ENCODE peak calls at places on chromosomes 11 and 22, in eight cellular contexts. One of them, this sample, is unnamed.

GRCh38 chr22:49735411-49736311 is 92.0 kb downstream of the BRD1 start:
- DNase-seq in K562: peak; percentile 58
- DNase-seq in H1: no peak
- DNase-seq in HCT116: no peak
- DNase-seq in GM23338: no peak
- DNase-seq in HepG2: no peak
- DNase-seq in GM12878: no peak
- DNase-seq in endothelial cell of umbilical vein: peak; percentile 8
- DNase-seq in this sample: no peak

GRCh38 chr22:41367680-41368542 is 13.8 kb upstream of the TEF start:
- DNase-seq in H1: no peak
- DNase-seq in GM23338: peak; percentile 45
- DNase-seq in endothelial cell of umbilical vein: no peak
- DNase-seq in HepG2: peak; percentile 39
- DNase-seq in HCT116: no peak
- DNase-seq in K562: no peak
- DNase-seq in GM12878: no peak
- DNase-seq in this sample: no peak

GRCh38 chr11:77113382-77114088 is 10.9 kb downstream of the OMP start:
- DNase-seq in GM23338: peak; percentile 86
- DNase-seq in K562: peak; percentile 70
- DNase-seq in H1: no peak
- DNase-seq in GM12878: no peak
- DNase-seq in HepG2: no peak
- DNase-seq in HCT116: no peak
- DNase-seq in endothelial cell of umbilical vein: peak; percentile 26
- DNase-seq in this sample: no peak

GRCh38 chr11:48052183-48053040 is 72.1 kb downstream of the PTPRJ start:
- DNase-seq in H1: peak; percentile 53
- DNase-seq in HCT116: peak; percentile 19
- DNase-seq in GM12878: no peak
- DNase-seq in K562: no peak
- DNase-seq in GM23338: peak; percentile 82
- DNase-seq in HepG2: no peak
- DNase-seq in endothelial cell of umbilical vein: peak; percentile 19
- DNase-seq in this sample: no peak

GRCh38 chr22:26679003-26679629 is 21.7 kb downstream of the MIAT start:
- DNase-seq in H1: peak; percentile 71
- DNase-seq in GM23338: peak; percentile 90
- DNase-seq in GM12878: peak; percentile 53
- DNase-seq in HepG2: peak; percentile 43
- DNase-seq in endothelial cell of umbilical vein: peak; percentile 84
- DNase-seq in HCT116: peak; percentile 53
- DNase-seq in K562: peak; percentile 73
- DNase-seq in this sample: peak; percentile 45

GRCh38 chr11:61880454-61880853 is 10.9 kb downstream of the FADS3 start:
- DNase-seq in GM12878: no peak
- DNase-seq in HCT116: no peak
- DNase-seq in HepG2: no peak
- DNase-seq in K562: no peak
- DNase-seq in GM23338: no peak
- DNase-seq in H1: no peak
- DNase-seq in endothelial cell of umbilical vein: no peak
- DNase-seq in this sample: no peak

GRCh38 chr22:36541831-36542391 is 12.9 kb upstream of the EIF3D start:
- DNase-seq in HCT116: peak; percentile 64
- DNase-seq in HepG2: no peak
- DNase-seq in endothelial cell of umbilical vein: peak; percentile 67
- DNase-seq in GM12878: no peak
- DNase-seq in H1: no peak
- DNase-seq in K562: peak; percentile 56
- DNase-seq in GM23338: no peak
- DNase-seq in this sample: no peak

GRCh38 chr11:116232364-116232801 is 540.4 kb downstream of the BUD13 start:
- DNase-seq in GM12878: no peak
- DNase-seq in H1: no peak
- DNase-seq in K562: no peak
- DNase-seq in endothelial cell of umbilical vein: no peak
- DNase-seq in HepG2: no peak
- DNase-seq in HCT116: no peak
- DNase-seq in GM23338: no peak
- DNase-seq in this sample: no peak

GRCh38 chr11:66157182-66157864 is 87.3 kb downstream of the PACS1 start:
- DNase-seq in GM12878: no peak
- DNase-seq in H1: no peak
- DNase-seq in K562: peak; percentile 39
- DNase-seq in endothelial cell of umbilical vein: peak; percentile 20
- DNase-seq in GM23338: no peak
- DNase-seq in HepG2: no peak
- DNase-seq in HCT116: no peak
- DNase-seq in this sample: no peak

GRCh38 chr11:105189586-105189985 is 50.0 kb upstream of the CARD18 start:
- DNase-seq in H1: no peak
- DNase-seq in endothelial cell of umbilical vein: no peak
- DNase-seq in GM23338: no peak
- DNase-seq in HepG2: no peak
- DNase-seq in K562: no peak
- DNase-seq in HCT116: no peak
- DNase-seq in GM12878: no peak
- DNase-seq in this sample: no peak

GRCh38 chr11:20087118-20087521 is 73.2 kb downstream of the DBX1 start:
- DNase-seq in HCT116: no peak
- DNase-seq in GM23338: no peak
- DNase-seq in endothelial cell of umbilical vein: no peak
- DNase-seq in K562: no peak
- DNase-seq in HepG2: no peak
- DNase-seq in GM12878: no peak
- DNase-seq in H1: no peak
- DNase-seq in this sample: no peak

GRCh38 chr22:32926600-32926999 is 125.1 kb downstream of the TIMP3 start:
- DNase-seq in GM12878: no peak
- DNase-seq in GM23338: peak; percentile 80
- DNase-seq in K562: peak; percentile 26
- DNase-seq in HepG2: peak; percentile 44
- DNase-seq in H1: no peak
- DNase-seq in HCT116: peak; percentile 21
- DNase-seq in endothelial cell of umbilical vein: no peak
- DNase-seq in this sample: no peak

DNA sequence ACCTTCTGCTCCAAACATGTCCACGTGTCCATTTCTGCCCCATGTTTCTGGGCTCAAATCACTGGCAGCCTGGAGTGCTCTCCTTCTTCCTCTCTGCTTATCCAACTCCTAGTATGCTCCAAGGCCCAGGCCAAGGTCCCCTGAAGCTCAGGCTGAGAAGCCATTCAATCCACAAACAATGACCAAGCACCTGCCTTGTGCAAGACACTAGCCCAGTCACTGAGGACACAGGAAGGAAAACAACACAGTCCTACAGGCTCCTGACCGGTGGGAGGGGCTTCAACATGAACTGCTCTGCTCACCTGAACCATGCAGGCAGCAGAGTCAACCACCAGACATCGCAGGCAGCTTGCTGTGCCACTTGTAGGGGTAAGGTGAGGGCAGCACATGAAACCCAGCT is 93.6 kb downstream of the RPL27A start:
- DNase-seq in endothelial cell of umbilical vein: no peak
- DNase-seq in HCT116: no peak
- DNase-seq in K562: no peak
- DNase-seq in H1: no peak
- DNase-seq in HepG2: peak; percentile 74
- DNase-seq in GM23338: no peak
- DNase-seq in GM12878: no peak
- DNase-seq in this sample: no peak
- H3K27ac ChIP-seq in endothelial cell of umbilical vein: no peak overlapping the region
- H3K27ac ChIP-seq in HCT116: no peak overlapping the region
- H3K27ac ChIP-seq in K562: no peak overlapping the region
- H3K27ac ChIP-seq in H1: no peak overlapping the region
- H3K27ac ChIP-seq in HepG2: peak overlapping the region; percentile 30
- H3K27ac ChIP-seq in GM23338: no peak overlapping the region
- H3K27ac ChIP-seq in GM12878: no peak overlapping the region
- H3K27ac ChIP-seq in this sample: no peak overlapping the region

GRCh38 chr22:17370766-17371181 is 1.5 kb downstream of the CECR2 start:
- DNase-seq in GM23338: no peak
- DNase-seq in H1: no peak
- DNase-seq in GM12878: no peak
- DNase-seq in HCT116: no peak
- DNase-seq in HepG2: no peak
- DNase-seq in endothelial cell of umbilical vein: no peak
- DNase-seq in K562: no peak
- DNase-seq in this sample: no peak
- TF ChIP-seq EZH2 in GM23338: no peak
- TF ChIP-seq EZH2 in H1: no peak
- TF ChIP-seq EZH2 in GM12878: peak; percentile 85
- TF ChIP-seq EZH2 in HCT116: no peak
- TF ChIP-seq EZH2 in HepG2: peak; percentile 95
- TF ChIP-seq EZH2 in endothelial cell of umbilical vein: peak; percentile 85
- TF ChIP-seq EZH2 in K562: no peak
- TF ChIP-seq EZH2 in this sample: no peak

GRCh38 chr11:63508009-63508408 is 2.1 kb downstream of the LGALS12 start:
- DNase-seq in HCT116: peak; percentile 28
- DNase-seq in HepG2: peak; percentile 64
- DNase-seq in H1: peak; percentile 54
- DNase-seq in K562: peak; percentile 72
- DNase-seq in GM23338: peak; percentile 80
- DNase-seq in endothelial cell of umbilical vein: no peak
- DNase-seq in GM12878: no peak
- DNase-seq in this sample: no peak
- TF ChIP-seq POLR2AphosphoS5 in HCT116: no peak
- TF ChIP-seq POLR2AphosphoS5 in HepG2: no peak
- TF ChIP-seq POLR2AphosphoS5 in H1: no peak
- TF ChIP-seq POLR2AphosphoS5 in K562: no peak
- TF ChIP-seq POLR2AphosphoS5 in GM23338: no peak
- TF ChIP-seq POLR2AphosphoS5 in endothelial cell of umbilical vein: no peak
- TF ChIP-seq POLR2AphosphoS5 in GM12878: no peak
- TF ChIP-seq POLR2AphosphoS5 in this sample: no peak

GRCh38 chr22:38572065-38572464 is 2.1 kb upstream of the DMC1 start:
- DNase-seq in endothelial cell of umbilical vein: peak; percentile 63
- DNase-seq in HepG2: peak; percentile 38
- DNase-seq in GM23338: peak; percentile 70
- DNase-seq in HCT116: peak; percentile 24
- DNase-seq in H1: no peak
- DNase-seq in GM12878: peak; percentile 12
- DNase-seq in K562: peak; percentile 34
- DNase-seq in this sample: peak; percentile 34

GRCh38 chr22:38569972-38570840 is at the start of gene DMC1:
- DNase-seq in endothelial cell of umbilical vein: peak; percentile 69
- DNase-seq in H1: peak; percentile 85
- DNase-seq in GM12878: peak; percentile 73
- DNase-seq in GM23338: peak; percentile 99
- DNase-seq in K562: peak; percentile 98
- DNase-seq in HepG2: peak; percentile 69
- DNase-seq in HCT116: peak; percentile 79
- DNase-seq in this sample: peak; percentile 37

GRCh38 chr22:38569181-38569971 is 607 bp downstream of the DMC1 start:
- DNase-seq in HepG2: no peak
- DNase-seq in endothelial cell of umbilical vein: no peak
- DNase-seq in H1: no peak
- DNase-seq in GM12878: no peak
- DNase-seq in K562: peak; percentile 16
- DNase-seq in GM23338: peak; percentile 35
- DNase-seq in HCT116: no peak
- DNase-seq in this sample: no peak

GRCh38 chr22:38567531-38568245 is 2.3 kb downstream of the DMC1 start:
- DNase-seq in K562: no peak
- DNase-seq in HepG2: no peak
- DNase-seq in GM12878: no peak
- DNase-seq in H1: no peak
- DNase-seq in HCT116: no peak
- DNase-seq in endothelial cell of umbilical vein: no peak
- DNase-seq in GM23338: peak; percentile 8
- DNase-seq in this sample: no peak

GRCh38 chr22:38570841-38571364 is 920 bp upstream of the DMC1 start:
- DNase-seq in endothelial cell of umbilical vein: no peak
- DNase-seq in HCT116: peak; percentile 7
- DNase-seq in HepG2: no peak
- DNase-seq in GM12878: no peak
- DNase-seq in H1: no peak
- DNase-seq in K562: no peak
- DNase-seq in GM23338: peak; percentile 66
- DNase-seq in this sample: no peak
- H3K27ac ChIP-seq in endothelial cell of umbilical vein: no peak overlapping the region
- H3K27ac ChIP-seq in HCT116: peak overlapping the region; percentile 53
- H3K27ac ChIP-seq in HepG2: no peak overlapping the region
- H3K27ac ChIP-seq in GM12878: peak overlapping the region; percentile 53
- H3K27ac ChIP-seq in H1: peak overlapping the region; percentile 93
- H3K27ac ChIP-seq in K562: peak overlapping the region; percentile 84
- H3K27ac ChIP-seq in GM23338: peak overlapping the region; percentile 89
- H3K27ac ChIP-seq in this sample: no peak overlapping the region

DNA sequence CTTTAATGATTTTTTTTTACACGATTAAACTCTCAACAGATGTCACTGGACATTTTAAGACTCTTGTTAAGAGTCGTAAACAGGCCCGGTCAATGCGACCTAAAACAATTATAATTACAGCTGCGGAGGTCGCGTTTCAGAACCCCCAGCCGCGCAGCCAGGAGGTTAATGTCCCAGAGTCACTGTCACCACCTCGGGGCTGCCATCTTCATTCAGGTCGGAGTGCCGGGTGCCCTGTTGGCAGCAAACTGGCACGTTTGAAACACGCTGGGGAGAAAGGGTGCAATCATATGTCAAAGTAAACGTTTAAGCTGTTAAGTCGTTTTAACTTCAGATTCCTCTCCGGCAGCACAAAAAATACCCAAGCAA is 711 bp upstream of the PHF21B start:
- DNase-seq in endothelial cell of umbilical vein: no peak
- DNase-seq in HepG2: no peak
- DNase-seq in H1: no peak
- DNase-seq in GM23338: no peak
- DNase-seq in K562: no peak
- DNase-seq in GM12878: no peak
- DNase-seq in HCT116: no peak
- DNase-seq in this sample: no peak
- TF ChIP-seq EZH2 in endothelial cell of umbilical vein: no peak
- TF ChIP-seq EZH2 in HepG2: peak; percentile 69
- TF ChIP-seq EZH2 in H1: no peak
- TF ChIP-seq EZH2 in GM23338: no peak
- TF ChIP-seq EZH2 in K562: no peak
- TF ChIP-seq EZH2 in GM12878: no peak
- TF ChIP-seq EZH2 in HCT116: no peak
- TF ChIP-seq EZH2 in this sample: no peak

GRCh38 chr11:33207408-33207985 is 46.2 kb upstream of the CSTF3 start:
- DNase-seq in K562: peak; percentile 54
- DNase-seq in GM23338: no peak
- DNase-seq in endothelial cell of umbilical vein: peak; percentile 36
- DNase-seq in GM12878: no peak
- DNase-seq in H1: no peak
- DNase-seq in HepG2: no peak
- DNase-seq in HCT116: no peak
- DNase-seq in this sample: no peak
- TF ChIP-seq POLR2AphosphoS5 in K562: no peak
- TF ChIP-seq POLR2AphosphoS5 in GM23338: no peak
- TF ChIP-seq POLR2AphosphoS5 in endothelial cell of umbilical vein: no peak
- TF ChIP-seq POLR2AphosphoS5 in GM12878: no peak
- TF ChIP-seq POLR2AphosphoS5 in H1: no peak
- TF ChIP-seq POLR2AphosphoS5 in HepG2: no peak
- TF ChIP-seq POLR2AphosphoS5 in HCT116: no peak
- TF ChIP-seq POLR2AphosphoS5 in this sample: no peak

DNA sequence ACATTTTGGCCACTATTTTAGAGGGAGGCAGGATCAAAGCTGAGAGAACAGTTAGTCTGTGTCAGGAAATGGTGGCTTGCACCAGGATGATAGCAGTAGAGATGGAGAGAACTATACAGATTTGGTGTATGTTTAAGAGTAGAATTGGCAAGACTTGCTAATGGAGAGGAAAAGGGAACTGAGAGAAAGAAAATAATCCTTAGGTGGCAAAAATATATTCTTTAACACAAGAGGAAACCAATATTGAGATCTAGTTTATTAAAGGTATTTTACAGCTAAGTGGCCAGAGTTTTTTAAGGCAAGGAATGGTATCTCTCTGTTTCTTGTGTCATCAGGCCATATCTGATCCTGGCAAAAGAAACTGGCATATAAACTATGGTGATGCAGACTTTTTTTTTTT is 278.8 kb downstream of the TMEM135 start:
- DNase-seq in HepG2: no peak
- DNase-seq in K562: no peak
- DNase-seq in GM23338: no peak
- DNase-seq in endothelial cell of umbilical vein: no peak
- DNase-seq in HCT116: no peak
- DNase-seq in H1: no peak
- DNase-seq in GM12878: no peak
- DNase-seq in this sample: no peak
- H3K27ac ChIP-seq in HepG2: no peak overlapping the region
- H3K27ac ChIP-seq in K562: no peak overlapping the region
- H3K27ac ChIP-seq in GM23338: no peak overlapping the region
- H3K27ac ChIP-seq in endothelial cell of umbilical vein: no peak overlapping the region
- H3K27ac ChIP-seq in HCT116: no peak overlapping the region
- H3K27ac ChIP-seq in H1: no peak overlapping the region
- H3K27ac ChIP-seq in GM12878: no peak overlapping the region
- H3K27ac ChIP-seq in this sample: no peak overlapping the region